ENCODE peak calls at places on chromosomes 2 and 18, in nine cellular contexts. D is progenitor cell of endocrine pancreas, R is cardiac muscle cell, K is fibroblast of villous mesenchyme, T is upper lobe of right lung, H is left ventricle myocardium inferior, N is Calu3, W is fibroblast of mammary gland, I is sigmoid colon. U is an unnamed sample.
A peak's percentile ranks its signal among the peaks of the same experiment; 100 is the strongest.

GRCh38 chr2:145356046-145356445 is 836.1 kb upstream of the ZEB2 start:
- DNase-seq in D (no peak), R (no peak), K (no peak), T (no peak), H (no peak), N (no peak), W (peak; percentile 35), I (no peak), U (no peak)

GRCh38 chr2:234444888-234445287 is 52.0 kb downstream of the ARL4C start:
- DNase-seq in D (no peak), R (no peak), K (peak; percentile 93), T (no peak), H (peak; percentile 24), N (no peak), W (peak; percentile 59), I (no peak), U (no peak)

GRCh38 chr2:108268001-108268400 is 20.7 kb upstream of the SULT1C2 start:
- DNase-seq in D (no peak), R (no peak), K (peak; percentile 64), T (no peak), H (no peak), N (no peak), W (peak; percentile 90), I (no peak), U (no peak)

GRCh38 chr2:195613922-195614321 is 43.1 kb upstream of the SLC39A10 start:
- DNase-seq in D (no peak), R (no peak), K (peak; percentile 84), T (no peak), H (no peak), N (no peak), W (peak; percentile 86), I (no peak), U (no peak)

GRCh38 chr2:238941262-238941792 is 93.4 kb downstream of the TWIST2 start:
- DNase-seq in D (no peak), R (no peak), K (no peak), T (peak; percentile 22), H (no peak), N (no peak), W (no peak), I (no peak), U (no peak)

GRCh38 chr18:23067236-23067635 is 68.0 kb upstream of the CABLES1 start:
- DNase-seq in D (no peak), R (no peak), K (no peak), T (no peak), H (no peak), N (no peak), W (peak; percentile 60), I (no peak), U (no peak)

GRCh38 chr18:3710712-3711269 is 260.8 kb downstream of the TGIF1 start:
- DNase-seq in D (no peak), R (no peak), K (no peak), T (peak; percentile 77), H (peak; percentile 26), N (peak; percentile 80), W (no peak), I (no peak), U (no peak)

GRCh38 chr18:69002233-69002632 is 204.4 kb downstream of the CCDC102B start:
- DNase-seq in D (no peak), R (no peak), K (no peak), T (no peak), H (no peak), N (no peak), W (peak; percentile 12), I (no peak), U (no peak)

GRCh38 chr2:25279091-25279651 is 62.6 kb downstream of the DNMT3A start:
- DNase-seq in D (no peak), R (no peak), K (peak; percentile 18), T (no peak), H (peak; percentile 73), N (no peak), W (peak; percentile 38), I (peak; percentile 89), U (no peak)

GRCh38 chr2:188511346-188511745 is 219.7 kb downstream of the GULP1 start:
- DNase-seq in D (no peak), R (no peak), K (no peak), T (no peak), H (no peak), N (no peak), W (no peak), I (no peak), U (no peak)

GRCh38 chr2:121748202-121748601 is 7.2 kb upstream of the TSN start:
- DNase-seq in D (no peak), R (peak; percentile 30), K (peak; percentile 53), T (no peak), H (no peak), N (no peak), W (peak; percentile 60), I (no peak), U (no peak)
- TF ChIP-seq CTCF in D (peak; percentile 25), R (peak; percentile 41), K (peak; percentile 32), T (no peak), H (peak; percentile 39), N (no peak), W (peak; percentile 49), I (no peak), U (peak; percentile 48)

GRCh38 chr2:95165030-95165370 is 609 bp upstream of the ZNF2 start:
- DNase-seq in D (no peak), R (no peak), K (no peak), T (no peak), H (no peak), N (no peak), W (no peak), I (no peak), U (no peak)

GRCh38 chr2:95159690-95160449 is at the start of gene ZNF514:
- DNase-seq in D (peak; percentile 66), R (peak; percentile 91), K (peak; percentile 77), T (peak; percentile 93), H (peak; percentile 84), N (peak; percentile 73), W (peak; percentile 52), I (peak; percentile 92), U (peak; percentile 47)

GRCh38 chr2:95166065-95166763 is 605 bp downstream of the ZNF2 start:
- DNase-seq in D (no peak), R (no peak), K (no peak), T (no peak), H (no peak), N (no peak), W (no peak), I (no peak), U (no peak)

GRCh38 chr2:95165371-95166064 is at the start of gene ZNF2:
- DNase-seq in D (peak; percentile 91), R (peak; percentile 99), K (peak; percentile 98), T (peak; percentile 99), H (peak; percentile 98), N (peak; percentile 95), W (peak; percentile 97), I (peak; percentile 99), U (peak; percentile 97)
- TF ChIP-seq CTCF in D (no peak), R (no peak), K (no peak), T (no peak), H (peak; percentile 12), N (no peak), W (peak; percentile 3), I (no peak), U (no peak)

GRCh38 chr18:532632-533031 is 32.1 kb upstream of the COLEC12 start:
- DNase-seq in D (no peak), R (no peak), K (no peak), T (no peak), H (no peak), N (no peak), W (no peak), I (no peak), U (no peak)
- TF ChIP-seq CTCF in D (no peak), R (no peak), K (no peak), T (no peak), H (no peak), N (no peak), W (no peak), I (no peak), U (no peak)

GRCh38 chr2:235911633-235912032 is 256.6 kb downstream of the GBX2 start:
- DNase-seq in D (no peak), R (no peak), K (no peak), T (no peak), H (no peak), N (no peak), W (no peak), I (no peak), U (no peak)

GRCh38 chr2:235908826-235909225 is 259.4 kb downstream of the GBX2 start:
- DNase-seq in D (no peak), R (no peak), K (no peak), T (no peak), H (no peak), N (no peak), W (no peak), I (no peak), U (no peak)

GRCh38 chr2:235911125-235911524 is 257.1 kb downstream of the GBX2 start:
- DNase-seq in D (no peak), R (no peak), K (no peak), T (no peak), H (no peak), N (no peak), W (no peak), I (no peak), U (no peak)

GRCh38 chr2:235909371-235909770 is 258.8 kb downstream of the GBX2 start:
- DNase-seq in D (no peak), R (no peak), K (peak; percentile 41), T (no peak), H (no peak), N (no peak), W (no peak), I (no peak), U (no peak)

GRCh38 chr2:235910067-235910466 is 258.1 kb downstream of the GBX2 start:
- DNase-seq in D (no peak), R (no peak), K (no peak), T (no peak), H (no peak), N (no peak), W (no peak), I (no peak), U (no peak)
- TF ChIP-seq CTCF in D (no peak), R (no peak), K (no peak), T (no peak), H (no peak), N (no peak), W (no peak), I (no peak), U (no peak)

DNA sequence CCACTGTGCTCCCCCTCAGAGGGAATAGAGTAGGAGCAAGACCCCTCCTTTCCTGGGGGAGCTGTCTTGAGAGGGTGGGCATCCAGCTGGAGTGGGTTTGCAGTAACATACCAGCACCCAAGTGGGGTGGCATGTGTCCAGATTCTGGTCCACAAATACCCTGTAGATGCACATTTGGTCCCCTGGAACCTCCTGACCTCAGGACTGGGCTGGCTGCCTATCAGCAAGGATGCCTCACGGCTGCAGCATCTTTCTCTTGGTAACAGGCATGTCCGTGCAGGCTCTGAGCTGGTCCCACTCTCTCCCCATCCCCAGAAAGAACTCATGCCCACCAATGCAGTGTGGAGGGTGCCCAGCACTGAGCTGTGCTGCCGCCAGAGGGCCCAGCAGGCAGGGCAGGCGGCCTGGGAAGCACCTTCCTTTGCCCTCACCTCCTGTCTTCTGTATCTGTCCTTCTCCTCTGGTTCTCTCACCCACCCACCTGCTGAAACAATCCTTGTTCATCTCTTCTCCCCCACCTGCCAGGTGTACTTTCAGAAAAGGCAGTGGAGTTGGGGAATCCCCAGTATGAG is 47.4 kb downstream of the ITGB1BP1 start:
- DNase-seq in D (no peak), R (no peak), K (no peak), T (peak; percentile 47), H (no peak), N (no peak), W (no peak), I (no peak), U (no peak)
- TF ChIP-seq CTCF in D (no peak), R (no peak), K (no peak), T (no peak), H (no peak), N (no peak), W (no peak), I (no peak), U (no peak)

GRCh38 chr2:148557844-148558436 is 86.6 kb upstream of the EPC2 start:
- DNase-seq in D (no peak), R (no peak), K (no peak), T (no peak), H (no peak), N (no peak), W (no peak), I (no peak), U (no peak)
- TF ChIP-seq CTCF in D (no peak), R (peak; percentile 18), K (no peak), T (no peak), H (no peak), N (no peak), W (peak; percentile 23), I (no peak), U (no peak)

U was measured in D721Med.